ENCODE peak calls at places on chromosomes 12 and 14, in seven cellular contexts. One of them, this sample, is unnamed.

GRCh38 chr12:105315130-105315529 is 15.4 kb upstream of the C12orf75 start:
- DNase-seq in left ventricle myocardium inferior: no peak
- DNase-seq in lower leg skin: no peak
- DNase-seq in spleen: no peak
- DNase-seq in astrocyte of the spinal cord: no peak
- DNase-seq in heart left ventricle: no peak
- DNase-seq in mucosa of descending colon: no peak
- DNase-seq in this sample: no peak

GRCh38 chr12:6790496-6791150 is 1.3 kb downstream of the CD4 start:
- DNase-seq in mucosa of descending colon: no peak
- DNase-seq in spleen: peak; percentile 62
- DNase-seq in astrocyte of the spinal cord: no peak
- DNase-seq in left ventricle myocardium inferior: no peak
- DNase-seq in heart left ventricle: no peak
- DNase-seq in lower leg skin: no peak
- DNase-seq in this sample: no peak

GRCh38 chr14:105039458-105040205 is 18.7 kb upstream of the CDCA4 start:
- DNase-seq in left ventricle myocardium inferior: no peak
- DNase-seq in spleen: peak; percentile 31
- DNase-seq in astrocyte of the spinal cord: no peak
- DNase-seq in heart left ventricle: no peak
- DNase-seq in mucosa of descending colon: no peak
- DNase-seq in lower leg skin: no peak
- DNase-seq in this sample: no peak

GRCh38 chr12:67276469-67276868 is 7.3 kb downstream of the CAND1 start:
- DNase-seq in lower leg skin: no peak
- DNase-seq in heart left ventricle: no peak
- DNase-seq in mucosa of descending colon: no peak
- DNase-seq in left ventricle myocardium inferior: no peak
- DNase-seq in astrocyte of the spinal cord: no peak
- DNase-seq in spleen: no peak
- DNase-seq in this sample: no peak

GRCh38 chr12:103279444-103279843 is 216.3 kb downstream of the C12orf42 start:
- DNase-seq in lower leg skin: no peak
- DNase-seq in mucosa of descending colon: no peak
- DNase-seq in left ventricle myocardium inferior: no peak
- DNase-seq in astrocyte of the spinal cord: no peak
- DNase-seq in heart left ventricle: no peak
- DNase-seq in spleen: no peak
- DNase-seq in this sample: no peak

GRCh38 chr12:5230861-5231260 is 187.2 kb downstream of the KCNA5 start:
- DNase-seq in heart left ventricle: no peak
- DNase-seq in mucosa of descending colon: no peak
- DNase-seq in lower leg skin: no peak
- DNase-seq in spleen: no peak
- DNase-seq in astrocyte of the spinal cord: no peak
- DNase-seq in left ventricle myocardium inferior: no peak
- DNase-seq in this sample: no peak

GRCh38 chr12:123576611-123577010 is 7.7 kb upstream of the TMED2 start:
- DNase-seq in left ventricle myocardium inferior: no peak
- DNase-seq in astrocyte of the spinal cord: no peak
- DNase-seq in mucosa of descending colon: no peak
- DNase-seq in lower leg skin: no peak
- DNase-seq in heart left ventricle: no peak
- DNase-seq in spleen: no peak
- DNase-seq in this sample: peak; percentile 28

GRCh38 chr14:52076334-52076733 is 7.5 kb upstream of the NID2 start:
- DNase-seq in spleen: no peak
- DNase-seq in left ventricle myocardium inferior: no peak
- DNase-seq in mucosa of descending colon: no peak
- DNase-seq in heart left ventricle: peak; percentile 39
- DNase-seq in lower leg skin: no peak
- DNase-seq in astrocyte of the spinal cord: peak; percentile 79
- DNase-seq in this sample: peak; percentile 95

GRCh38 chr14:74213907-74214803 is 25.1 kb upstream of the VSX2 start:
- DNase-seq in heart left ventricle: no peak
- DNase-seq in lower leg skin: no peak
- DNase-seq in astrocyte of the spinal cord: no peak
- DNase-seq in mucosa of descending colon: no peak
- DNase-seq in left ventricle myocardium inferior: no peak
- DNase-seq in spleen: no peak
- DNase-seq in this sample: no peak

GRCh38 chr12:76037130-76038105 is 5.8 kb upstream of the PHLDA1 start:
- DNase-seq in heart left ventricle: no peak
- DNase-seq in mucosa of descending colon: no peak
- DNase-seq in left ventricle myocardium inferior: no peak
- DNase-seq in lower leg skin: no peak
- DNase-seq in astrocyte of the spinal cord: peak; percentile 87
- DNase-seq in spleen: no peak
- DNase-seq in this sample: peak; percentile 91

GRCh38 chr12:48883305-48884171 is 17.9 kb upstream of the RND1 start:
- DNase-seq in mucosa of descending colon: no peak
- DNase-seq in left ventricle myocardium inferior: no peak
- DNase-seq in astrocyte of the spinal cord: no peak
- DNase-seq in lower leg skin: no peak
- DNase-seq in heart left ventricle: no peak
- DNase-seq in spleen: no peak
- DNase-seq in this sample: no peak

GRCh38 chr14:34982421-34983147 is at the start of gene SRP54:
- DNase-seq in spleen: peak; percentile 100
- DNase-seq in mucosa of descending colon: peak; percentile 99
- DNase-seq in lower leg skin: peak; percentile 100
- DNase-seq in left ventricle myocardium inferior: peak; percentile 97
- DNase-seq in astrocyte of the spinal cord: peak; percentile 98
- DNase-seq in heart left ventricle: peak; percentile 98
- DNase-seq in this sample: peak; percentile 97
- TF ChIP-seq CTCF in spleen: peak; percentile 19
- TF ChIP-seq CTCF in mucosa of descending colon: no peak
- TF ChIP-seq CTCF in lower leg skin: no peak
- TF ChIP-seq CTCF in left ventricle myocardium inferior: no peak
- TF ChIP-seq CTCF in astrocyte of the spinal cord: peak; percentile 33
- TF ChIP-seq CTCF in heart left ventricle: no peak
- TF ChIP-seq CTCF in this sample: peak; percentile 11

DNA sequence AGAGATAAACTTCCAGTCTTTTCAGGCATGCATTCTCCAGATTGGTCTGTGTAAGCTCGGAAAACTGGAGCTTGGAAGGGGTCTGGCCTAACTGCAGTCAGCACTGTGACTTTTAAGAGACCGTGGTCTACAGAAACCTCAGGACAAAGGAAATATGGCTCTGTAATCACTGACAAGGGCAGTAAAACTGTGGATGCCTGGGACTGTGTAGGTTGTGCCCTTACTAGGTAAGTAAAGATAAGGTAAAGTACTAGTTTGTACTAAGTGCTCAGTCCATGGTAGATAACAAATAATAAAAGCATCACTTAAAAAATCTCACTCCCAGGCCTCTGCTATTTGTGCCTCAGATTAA is 133.3 kb downstream of the KCNK10 start:
- DNase-seq in left ventricle myocardium inferior: no peak
- DNase-seq in heart left ventricle: no peak
- DNase-seq in lower leg skin: no peak
- DNase-seq in spleen: no peak
- DNase-seq in astrocyte of the spinal cord: no peak
- DNase-seq in mucosa of descending colon: no peak
- DNase-seq in this sample: no peak
- H3K4me3 ChIP-seq in left ventricle myocardium inferior: peak overlapping the region; percentile 45
- H3K4me3 ChIP-seq in heart left ventricle: no peak overlapping the region
- H3K4me3 ChIP-seq in lower leg skin: no peak overlapping the region
- H3K4me3 ChIP-seq in spleen: no peak overlapping the region
- H3K4me3 ChIP-seq in astrocyte of the spinal cord: no peak overlapping the region
- H3K4me3 ChIP-seq in mucosa of descending colon: no peak overlapping the region
- H3K4me3 ChIP-seq in this sample: no peak overlapping the region

GRCh38 chr14:71319646-71320045 is 412.4 kb downstream of the PCNX1 start:
- DNase-seq in mucosa of descending colon: no peak
- DNase-seq in lower leg skin: no peak
- DNase-seq in heart left ventricle: no peak
- DNase-seq in spleen: no peak
- DNase-seq in astrocyte of the spinal cord: no peak
- DNase-seq in left ventricle myocardium inferior: no peak
- DNase-seq in this sample: peak; percentile 41

GRCh38 chr14:71318097-71318459 is 410.8 kb downstream of the PCNX1 start:
- DNase-seq in spleen: no peak
- DNase-seq in left ventricle myocardium inferior: no peak
- DNase-seq in astrocyte of the spinal cord: no peak
- DNase-seq in heart left ventricle: no peak
- DNase-seq in mucosa of descending colon: no peak
- DNase-seq in lower leg skin: no peak
- DNase-seq in this sample: no peak

GRCh38 chr14:71317385-71318096 is 410.3 kb downstream of the PCNX1 start:
- DNase-seq in heart left ventricle: no peak
- DNase-seq in left ventricle myocardium inferior: no peak
- DNase-seq in spleen: no peak
- DNase-seq in lower leg skin: no peak
- DNase-seq in mucosa of descending colon: no peak
- DNase-seq in astrocyte of the spinal cord: no peak
- DNase-seq in this sample: peak; percentile 13

GRCh38 chr14:71311061-71311460 is 403.8 kb downstream of the PCNX1 start:
- DNase-seq in astrocyte of the spinal cord: no peak
- DNase-seq in mucosa of descending colon: no peak
- DNase-seq in lower leg skin: no peak
- DNase-seq in spleen: no peak
- DNase-seq in left ventricle myocardium inferior: no peak
- DNase-seq in heart left ventricle: no peak
- DNase-seq in this sample: peak; percentile 8

DNA sequence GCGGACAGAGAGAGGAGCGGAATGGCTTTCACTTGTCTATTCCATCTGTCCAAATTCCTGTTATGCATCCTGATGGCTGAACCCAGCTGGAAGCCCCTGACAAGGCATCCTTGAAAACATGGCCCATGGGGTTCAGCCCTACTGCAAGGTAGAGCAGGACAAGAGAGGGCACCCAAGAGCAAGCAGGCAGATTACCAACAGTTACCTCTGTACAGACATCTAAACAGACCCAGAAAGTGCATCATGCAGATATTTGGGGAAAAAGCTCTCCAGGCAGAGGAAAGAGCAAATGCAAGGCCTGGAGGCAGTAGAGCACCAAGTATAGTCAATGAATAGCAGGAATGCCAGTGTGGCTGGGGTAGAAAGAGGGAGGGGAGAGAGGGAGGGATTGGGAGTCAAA is 407.5 kb downstream of the PCNX1 start:
- DNase-seq in lower leg skin: no peak
- DNase-seq in heart left ventricle: no peak
- DNase-seq in astrocyte of the spinal cord: no peak
- DNase-seq in spleen: no peak
- DNase-seq in mucosa of descending colon: no peak
- DNase-seq in left ventricle myocardium inferior: no peak
- DNase-seq in this sample: no peak
- TF ChIP-seq CTCF in lower leg skin: no peak
- TF ChIP-seq CTCF in heart left ventricle: no peak
- TF ChIP-seq CTCF in astrocyte of the spinal cord: no peak
- TF ChIP-seq CTCF in spleen: no peak
- TF ChIP-seq CTCF in mucosa of descending colon: no peak
- TF ChIP-seq CTCF in left ventricle myocardium inferior: no peak
- TF ChIP-seq CTCF in this sample: no peak

DNA sequence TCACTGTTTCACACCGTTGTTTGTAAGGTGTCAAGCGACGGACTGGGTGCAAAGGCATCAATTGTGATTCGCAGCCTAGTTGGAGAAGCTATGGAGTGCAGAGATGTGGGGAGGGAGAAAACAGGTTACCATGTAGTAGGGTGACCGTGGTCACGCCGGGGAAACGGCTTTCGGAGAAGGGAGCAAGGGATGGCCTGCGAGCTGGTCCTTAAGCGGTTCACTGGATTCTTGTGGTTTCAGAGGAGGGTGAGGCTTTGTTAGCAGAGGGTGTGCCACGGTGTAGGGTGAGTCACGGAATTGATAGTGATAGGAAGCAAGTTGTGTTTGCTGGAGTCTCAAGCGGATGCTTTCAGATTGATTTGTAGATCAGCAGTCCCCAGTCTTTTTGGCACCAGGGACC is 2.3 kb downstream of the PIWIL1 start:
- DNase-seq in mucosa of descending colon: peak; percentile 26
- DNase-seq in left ventricle myocardium inferior: no peak
- DNase-seq in heart left ventricle: no peak
- DNase-seq in spleen: no peak
- DNase-seq in lower leg skin: no peak
- DNase-seq in astrocyte of the spinal cord: no peak
- DNase-seq in this sample: no peak
- H3K4me3 ChIP-seq in mucosa of descending colon: no peak overlapping the region
- H3K4me3 ChIP-seq in left ventricle myocardium inferior: no peak overlapping the region
- H3K4me3 ChIP-seq in heart left ventricle: no peak overlapping the region
- H3K4me3 ChIP-seq in spleen: no peak overlapping the region
- H3K4me3 ChIP-seq in lower leg skin: no peak overlapping the region
- H3K4me3 ChIP-seq in astrocyte of the spinal cord: no peak overlapping the region
- H3K4me3 ChIP-seq in this sample: no peak overlapping the region

GRCh38 chr12:46674818-46675217 is 151.0 kb downstream of the SLC38A4 start:
- DNase-seq in lower leg skin: no peak
- DNase-seq in spleen: no peak
- DNase-seq in heart left ventricle: no peak
- DNase-seq in astrocyte of the spinal cord: no peak
- DNase-seq in mucosa of descending colon: no peak
- DNase-seq in left ventricle myocardium inferior: no peak
- DNase-seq in this sample: no peak

GRCh38 chr12:46674126-46674525 is 151.7 kb downstream of the SLC38A4 start:
- DNase-seq in lower leg skin: no peak
- DNase-seq in spleen: no peak
- DNase-seq in astrocyte of the spinal cord: no peak
- DNase-seq in mucosa of descending colon: no peak
- DNase-seq in left ventricle myocardium inferior: no peak
- DNase-seq in heart left ventricle: no peak
- DNase-seq in this sample: no peak

GRCh38 chr12:46676396-46676795 is 149.4 kb downstream of the SLC38A4 start:
- DNase-seq in heart left ventricle: no peak
- DNase-seq in mucosa of descending colon: no peak
- DNase-seq in left ventricle myocardium inferior: no peak
- DNase-seq in spleen: no peak
- DNase-seq in astrocyte of the spinal cord: no peak
- DNase-seq in lower leg skin: no peak
- DNase-seq in this sample: no peak

GRCh38 chr12:46676797-46677520 is 148.8 kb downstream of the SLC38A4 start:
- DNase-seq in astrocyte of the spinal cord: no peak
- DNase-seq in lower leg skin: no peak
- DNase-seq in mucosa of descending colon: peak; percentile 30
- DNase-seq in heart left ventricle: no peak
- DNase-seq in spleen: no peak
- DNase-seq in left ventricle myocardium inferior: no peak
- DNase-seq in this sample: no peak

GRCh38 chr12:46675736-46676135 is 150.1 kb downstream of the SLC38A4 start:
- DNase-seq in spleen: no peak
- DNase-seq in astrocyte of the spinal cord: peak; percentile 52
- DNase-seq in heart left ventricle: peak; percentile 23
- DNase-seq in left ventricle myocardium inferior: no peak
- DNase-seq in mucosa of descending colon: peak; percentile 28
- DNase-seq in lower leg skin: peak; percentile 87
- DNase-seq in this sample: peak; percentile 62
- TF ChIP-seq CTCF in spleen: peak; percentile 21
- TF ChIP-seq CTCF in astrocyte of the spinal cord: peak; percentile 49
- TF ChIP-seq CTCF in heart left ventricle: peak; percentile 76
- TF ChIP-seq CTCF in left ventricle myocardium inferior: peak; percentile 77
- TF ChIP-seq CTCF in mucosa of descending colon: peak; percentile 25
- TF ChIP-seq CTCF in lower leg skin: no peak
- TF ChIP-seq CTCF in this sample: peak; percentile 64